ENCODE peak calls at places on chromosome X, in ten cellular contexts. N, F, C, O, T, V, Q, J, S and X are unnamed samples.
A peak's percentile ranks its signal among the peaks of the same experiment; 100 is the strongest.

GRCh38 chrX:138034136-138034535 is 468.2 kb downstream of the ZIC3 start:
- DNase-seq in N (no peak), F (no peak), C (no peak), S (no peak), T (no peak), Q (no peak), O (no peak), V (no peak), J (no peak), X (no peak)

GRCh38 chrX:109140463-109140862 is 341.4 kb downstream of the GUCY2F start:
- DNase-seq in T (no peak), O (no peak), J (no peak), V (no peak), Q (no peak), N (no peak), C (no peak), F (no peak), S (no peak), X (no peak)

GRCh38 chrX:81120936-81121351 is 80.8 kb downstream of the HMGN5 start:
- DNase-seq in V (peak; percentile 46), Q (peak; percentile 47), T (peak; percentile 16), C (peak; percentile 58), F (peak; percentile 12), J (no peak), O (peak; percentile 11), S (no peak), N (peak; percentile 38), X (peak; percentile 32)

GRCh38 chrX:71604141-71604540 is 14.2 kb downstream of the CXCR3 start:
- DNase-seq in O (no peak), J (no peak), S (peak; percentile 13), C (peak; percentile 3), T (no peak), F (no peak), V (no peak), Q (no peak), N (no peak), X (no peak)

GRCh38 chrX:121863976-121864375 is 816.6 kb downstream of the GLUD2 start:
- DNase-seq in S (no peak), V (no peak), C (no peak), F (no peak), Q (no peak), N (no peak), J (no peak), O (no peak), T (no peak), X (no peak)

GRCh38 chrX:24245201-24245600 is 68.7 kb downstream of the SUPT20HL2 start:
- DNase-seq in Q (no peak), F (no peak), V (no peak), T (no peak), S (peak; percentile 57), N (no peak), O (no peak), J (no peak), C (peak; percentile 78), X (peak; percentile 82)

GRCh38 chrX:100643943-100644587 is at the start of gene SRPX2:
- DNase-seq in J (no peak), F (no peak), C (peak; percentile 89), Q (peak; percentile 74), T (peak; percentile 21), S (peak; percentile 67), N (no peak), V (no peak), O (no peak), X (peak; percentile 93)

GRCh38 chrX:76428243-76429130 is 977 bp downstream of the MAGEE1 start:
- DNase-seq in Q (no peak), N (peak; percentile 3), S (no peak), O (peak; percentile 36), C (no peak), F (peak; percentile 10), V (peak; percentile 36), T (no peak), J (peak; percentile 17), X (no peak)

GRCh38 chrX:136691028-136691809 is 43.3 kb downstream of the CD40LG start:
- DNase-seq in C (no peak), O (no peak), V (no peak), T (no peak), Q (no peak), S (no peak), J (no peak), N (no peak), F (no peak), X (no peak)

GRCh38 chrX:106168107-106168506 is at the start of gene PWWP3B:
- DNase-seq in O (no peak), J (no peak), F (no peak), T (peak; percentile 28), C (peak; percentile 70), Q (no peak), S (no peak), V (no peak), N (no peak), X (peak; percentile 49)

GRCh38 chrX:153556767-153557166 is 39.3 kb downstream of the ATP2B3 start:
- DNase-seq in J (no peak), Q (no peak), F (no peak), S (no peak), T (no peak), C (no peak), N (no peak), V (no peak), O (no peak), X (no peak)

GRCh38 chrX:94908648-94909047 is 1234.6 kb downstream of the FAM133A start:
- DNase-seq in O (no peak), V (no peak), N (peak; percentile 39), S (no peak), C (no peak), J (no peak), Q (no peak), F (no peak), T (no peak), X (no peak)

GRCh38 chrX:108186811-108187210 is 95.2 kb downstream of the ATG4A start:
- DNase-seq in N (no peak), J (no peak), C (peak; percentile 60), Q (no peak), S (no peak), O (no peak), T (no peak), F (no peak), V (no peak), X (peak; percentile 71)

GRCh38 chrX:152821145-152821765 is 9.3 kb downstream of the CETN2 start:
- DNase-seq in F (no peak), Q (no peak), O (no peak), J (no peak), S (no peak), N (peak; percentile 66), V (no peak), C (peak; percentile 31), T (no peak), X (peak; percentile 42)

DNA sequence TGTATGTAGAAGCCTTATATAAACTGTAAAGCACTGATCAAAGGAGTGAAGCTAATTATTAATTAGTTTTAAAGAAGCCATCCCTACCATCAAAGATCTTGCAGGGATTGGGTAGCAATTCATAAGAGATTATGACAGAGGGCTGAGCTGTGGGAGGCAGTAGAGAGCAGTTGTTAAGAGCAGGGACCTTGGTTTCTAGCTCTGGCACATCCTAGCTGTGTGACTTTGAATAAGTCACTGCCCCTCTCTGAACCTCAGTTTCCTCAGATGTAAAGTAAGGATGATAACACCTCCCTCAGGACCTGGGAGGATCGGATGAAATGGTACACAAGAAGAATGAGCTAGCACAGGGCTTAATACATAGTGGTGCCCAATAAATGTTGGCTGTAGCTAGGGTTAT is 45.4 kb downstream of the APLN start:
- DNase-seq in N (no peak), J (no peak), F (no peak), O (no peak), T (no peak), Q (no peak), V (no peak), S (no peak), C (no peak), X (no peak)
- TF ChIP-seq CTCF in N (peak; percentile 18), J (no peak), F (no peak), O (no peak), T (no peak), Q (no peak), V (peak; percentile 11), S (no peak), C (peak; percentile 21), X (peak; percentile 15)

GRCh38 chrX:139120760-139121159 is 409.2 kb upstream of the FGF13 start:
- DNase-seq in T (no peak), V (no peak), F (no peak), J (no peak), S (no peak), N (no peak), C (no peak), Q (no peak), O (no peak), X (peak; percentile 6)

GRCh38 chrX:139121616-139122286 is 408.8 kb upstream of the F9 start:
- DNase-seq in F (no peak), T (no peak), C (no peak), N (no peak), S (no peak), V (no peak), O (no peak), Q (no peak), J (no peak), X (no peak)

GRCh38 chrX:139125916-139126315 is 404.6 kb upstream of the F9 start:
- DNase-seq in S (no peak), J (no peak), N (no peak), F (no peak), T (no peak), C (no peak), Q (no peak), V (no peak), O (no peak), X (no peak)

GRCh38 chrX:139126493-139126892 is 404.0 kb upstream of the F9 start:
- DNase-seq in V (no peak), C (no peak), S (no peak), J (no peak), N (no peak), F (peak; percentile 6), Q (no peak), T (no peak), O (no peak), X (no peak)
- TF ChIP-seq CTCF in V (peak; percentile 56), C (no peak), S (no peak), J (no peak), N (no peak), F (peak; percentile 28), Q (no peak), T (peak; percentile 47), O (no peak), X (no peak)

GRCh38 chrX:8823698-8824097 is 22.5 kb upstream of the FAM9A start:
- DNase-seq in V (no peak), C (no peak), O (no peak), T (no peak), Q (no peak), F (no peak), J (no peak), N (no peak), S (no peak), X (no peak)

GRCh38 chrX:8815460-8816065 is 14.4 kb upstream of the FAM9A start:
- DNase-seq in C (peak; percentile 54), O (no peak), V (no peak), Q (no peak), F (peak; percentile 21), J (no peak), T (no peak), S (no peak), N (peak; percentile 15), X (peak; percentile 30)

GRCh38 chrX:8820910-8821527 is 19.8 kb upstream of the FAM9A start:
- DNase-seq in N (no peak), S (no peak), C (peak; percentile 52), Q (no peak), J (no peak), F (no peak), O (no peak), V (no peak), T (no peak), X (peak; percentile 32)
- TF ChIP-seq CTCF in N (no peak), S (peak; percentile 6), C (peak; percentile 22), Q (no peak), J (no peak), F (no peak), O (no peak), V (no peak), T (no peak), X (peak; percentile 32)

GRCh38 chrX:154717824-154718223 is 33.1 kb downstream of the GAB3 start:
- DNase-seq in O (no peak), C (peak; percentile 72), T (no peak), Q (no peak), F (no peak), J (no peak), S (no peak), N (peak; percentile 7), V (no peak), X (peak; percentile 80)
- TF ChIP-seq CTCF in O (no peak), C (peak; percentile 13), T (no peak), Q (no peak), F (no peak), J (no peak), S (peak; percentile 8), N (no peak), V (no peak), X (no peak)